ENCODE peak calls at places on chromosome 6, in six cellular contexts. One of them, this sample, is unnamed.
A peak's percentile ranks its signal among the peaks of the same experiment; 100 is the strongest.

GRCh38 chr6:158629376-158630221 is 14.9 kb downstream of the DYNLT1 start:
- DNase-seq in GOT3: no peak
- DNase-seq in MM.1S: no peak
- DNase-seq in substantia nigra: no peak
- DNase-seq in choroid plexus epithelial cell: no peak
- DNase-seq in tibial artery: peak; percentile 64
- DNase-seq in this sample: no peak

GRCh38 chr6:4208158-4208557 is 72.8 kb upstream of the ECI2 start:
- DNase-seq in GOT3: no peak
- DNase-seq in MM.1S: no peak
- DNase-seq in substantia nigra: no peak
- DNase-seq in choroid plexus epithelial cell: no peak
- DNase-seq in tibial artery: no peak
- DNase-seq in this sample: no peak

GRCh38 chr6:141301779-141302178 is 830.9 kb upstream of the GJE1 start:
- DNase-seq in GOT3: no peak
- DNase-seq in MM.1S: no peak
- DNase-seq in substantia nigra: no peak
- DNase-seq in choroid plexus epithelial cell: peak; percentile 71
- DNase-seq in tibial artery: no peak
- DNase-seq in this sample: no peak

GRCh38 chr6:16146527-16146955 is 17.7 kb downstream of the MYLIP start:
- DNase-seq in GOT3: no peak
- DNase-seq in MM.1S: no peak
- DNase-seq in substantia nigra: no peak
- DNase-seq in choroid plexus epithelial cell: peak; percentile 58
- DNase-seq in tibial artery: no peak
- DNase-seq in this sample: no peak

GRCh38 chr6:69796081-69796626 is 656 bp downstream of the LMBRD1 start:
- DNase-seq in GOT3: no peak
- DNase-seq in MM.1S: peak; percentile 81
- DNase-seq in substantia nigra: no peak
- DNase-seq in choroid plexus epithelial cell: peak; percentile 66
- DNase-seq in tibial artery: no peak
- DNase-seq in this sample: no peak

GRCh38 chr6:49676671-49677281 is 36.6 kb downstream of the CRISP2 start:
- DNase-seq in GOT3: no peak
- DNase-seq in MM.1S: no peak
- DNase-seq in substantia nigra: no peak
- DNase-seq in choroid plexus epithelial cell: peak; percentile 21
- DNase-seq in tibial artery: no peak
- DNase-seq in this sample: no peak

GRCh38 chr6:1094306-1094705 is 217.6 kb upstream of the FOXQ1 start:
- DNase-seq in GOT3: no peak
- DNase-seq in MM.1S: no peak
- DNase-seq in substantia nigra: no peak
- DNase-seq in choroid plexus epithelial cell: peak; percentile 82
- DNase-seq in tibial artery: no peak
- DNase-seq in this sample: no peak

GRCh38 chr6:26215200-26216014 is 128.2 kb downstream of the HFE start:
- DNase-seq in GOT3: no peak
- DNase-seq in MM.1S: peak; percentile 71
- DNase-seq in substantia nigra: no peak
- DNase-seq in choroid plexus epithelial cell: peak; percentile 28
- DNase-seq in tibial artery: no peak
- DNase-seq in this sample: no peak

GRCh38 chr6:94835264-94835663 is 742.1 kb upstream of the MANEA start:
- DNase-seq in GOT3: no peak
- DNase-seq in MM.1S: no peak
- DNase-seq in substantia nigra: no peak
- DNase-seq in choroid plexus epithelial cell: no peak
- DNase-seq in tibial artery: no peak
- DNase-seq in this sample: no peak

GRCh38 chr6:99745651-99746050 is 139.0 kb downstream of the PRDM13 start:
- DNase-seq in GOT3: no peak
- DNase-seq in MM.1S: no peak
- DNase-seq in substantia nigra: no peak
- DNase-seq in choroid plexus epithelial cell: peak; percentile 37
- DNase-seq in tibial artery: no peak
- DNase-seq in this sample: no peak

GRCh38 chr6:125267806-125268523 is 33.8 kb downstream of the HDDC2 start:
- DNase-seq in GOT3: no peak
- DNase-seq in MM.1S: no peak
- DNase-seq in substantia nigra: no peak
- DNase-seq in choroid plexus epithelial cell: peak; percentile 51
- DNase-seq in tibial artery: no peak
- DNase-seq in this sample: no peak

GRCh38 chr6:29834564-29835436 is 7.2 kb downstream of the HLA-G start:
- DNase-seq in GOT3: no peak
- DNase-seq in MM.1S: no peak
- DNase-seq in substantia nigra: no peak
- DNase-seq in choroid plexus epithelial cell: peak; percentile 19
- DNase-seq in tibial artery: no peak
- DNase-seq in this sample: no peak

GRCh38 chr6:136067731-136068341 is 182.3 kb downstream of the MTFR2 start:
- DNase-seq in GOT3: no peak
- DNase-seq in MM.1S: no peak
- DNase-seq in substantia nigra: no peak
- DNase-seq in choroid plexus epithelial cell: peak; percentile 77
- DNase-seq in tibial artery: no peak
- DNase-seq in this sample: no peak

GRCh38 chr6:87922947-87923330 is 124.7 kb upstream of the SPACA1 start:
- DNase-seq in GOT3: no peak
- DNase-seq in MM.1S: peak; percentile 37
- DNase-seq in substantia nigra: no peak
- DNase-seq in choroid plexus epithelial cell: no peak
- DNase-seq in tibial artery: no peak
- DNase-seq in this sample: no peak

GRCh38 chr6:80003841-80004198 is 629 bp upstream of the TTK start:
- DNase-seq in GOT3: no peak
- DNase-seq in MM.1S: no peak
- DNase-seq in substantia nigra: no peak
- DNase-seq in choroid plexus epithelial cell: no peak
- DNase-seq in tibial artery: no peak
- DNase-seq in this sample: no peak

GRCh38 chr6:31122803-31123706 is 2.8 kb upstream of the CDSN start:
- DNase-seq in GOT3: no peak
- DNase-seq in MM.1S: no peak
- DNase-seq in substantia nigra: peak; percentile 50
- DNase-seq in choroid plexus epithelial cell: peak; percentile 90
- DNase-seq in tibial artery: peak; percentile 92
- DNase-seq in this sample: peak; percentile 69

GRCh38 chr6:81241717-81242116 is 510.8 kb downstream of the TENT5A start:
- DNase-seq in GOT3: no peak
- DNase-seq in MM.1S: peak; percentile 22
- DNase-seq in substantia nigra: no peak
- DNase-seq in choroid plexus epithelial cell: peak; percentile 83
- DNase-seq in tibial artery: no peak
- DNase-seq in this sample: no peak

GRCh38 chr6:160678744-160679401 is 14.8 kb upstream of the LPA start:
- DNase-seq in GOT3: no peak
- DNase-seq in MM.1S: no peak
- DNase-seq in substantia nigra: no peak
- DNase-seq in choroid plexus epithelial cell: no peak
- DNase-seq in tibial artery: no peak
- DNase-seq in this sample: no peak

GRCh38 chr6:26103141-26103769 is 16.0 kb downstream of the HFE start:
- DNase-seq in GOT3: no peak
- DNase-seq in MM.1S: no peak
- DNase-seq in substantia nigra: no peak
- DNase-seq in choroid plexus epithelial cell: peak; percentile 64
- DNase-seq in tibial artery: no peak
- DNase-seq in this sample: no peak

GRCh38 chr6:109609737-109610136 is 81.3 kb downstream of the AK9 start:
- DNase-seq in GOT3: no peak
- DNase-seq in MM.1S: no peak
- DNase-seq in substantia nigra: no peak
- DNase-seq in choroid plexus epithelial cell: no peak
- DNase-seq in tibial artery: no peak
- DNase-seq in this sample: no peak

GRCh38 chr6:8108031-8108660 is 5.8 kb upstream of the EEF1E1 start:
- DNase-seq in GOT3: no peak
- DNase-seq in MM.1S: no peak
- DNase-seq in substantia nigra: peak; percentile 2
- DNase-seq in choroid plexus epithelial cell: peak; percentile 98
- DNase-seq in tibial artery: no peak
- DNase-seq in this sample: peak; percentile 51

GRCh38 chr6:40536442-40536841 is 50.7 kb downstream of the LRFN2 start:
- DNase-seq in GOT3: no peak
- DNase-seq in MM.1S: no peak
- DNase-seq in substantia nigra: no peak
- DNase-seq in choroid plexus epithelial cell: peak; percentile 8
- DNase-seq in tibial artery: no peak
- DNase-seq in this sample: no peak

GRCh38 chr6:43867246-43867645 is 97.2 kb downstream of the VEGFA start:
- DNase-seq in GOT3: no peak
- DNase-seq in MM.1S: no peak
- DNase-seq in substantia nigra: no peak
- DNase-seq in choroid plexus epithelial cell: no peak
- DNase-seq in tibial artery: no peak
- DNase-seq in this sample: no peak

GRCh38 chr6:130050230-130050629 is 31.8 kb downstream of the L3MBTL3 start:
- DNase-seq in GOT3: no peak
- DNase-seq in MM.1S: no peak
- DNase-seq in substantia nigra: no peak
- DNase-seq in choroid plexus epithelial cell: peak; percentile 59
- DNase-seq in tibial artery: no peak
- DNase-seq in this sample: peak; percentile 59

GRCh38 chr6:74137910-74138309 is 441.9 kb downstream of the CD109 start:
- DNase-seq in GOT3: no peak
- DNase-seq in MM.1S: no peak
- DNase-seq in substantia nigra: no peak
- DNase-seq in choroid plexus epithelial cell: peak; percentile 87
- DNase-seq in tibial artery: no peak
- DNase-seq in this sample: peak; percentile 74

GRCh38 chr6:161186173-161186769 is 87.6 kb downstream of the AGPAT4 start:
- DNase-seq in GOT3: no peak
- DNase-seq in MM.1S: no peak
- DNase-seq in substantia nigra: peak; percentile 50
- DNase-seq in choroid plexus epithelial cell: peak; percentile 78
- DNase-seq in tibial artery: peak; percentile 70
- DNase-seq in this sample: peak; percentile 78

GRCh38 chr6:144278659-144279314 is 6.3 kb upstream of the UTRN start:
- DNase-seq in GOT3: no peak
- DNase-seq in MM.1S: no peak
- DNase-seq in substantia nigra: no peak
- DNase-seq in choroid plexus epithelial cell: no peak
- DNase-seq in tibial artery: no peak
- DNase-seq in this sample: no peak

GRCh38 chr6:56595490-56596122 is 47.1 kb downstream of the DST start:
- DNase-seq in GOT3: no peak
- DNase-seq in MM.1S: peak; percentile 72
- DNase-seq in substantia nigra: peak; percentile 19
- DNase-seq in choroid plexus epithelial cell: peak; percentile 58
- DNase-seq in tibial artery: no peak
- DNase-seq in this sample: no peak

GRCh38 chr6:155171109-155171746 is 92.6 kb upstream of the CLDN20 start:
- DNase-seq in GOT3: peak; percentile 20
- DNase-seq in MM.1S: no peak
- DNase-seq in substantia nigra: peak; percentile 77
- DNase-seq in choroid plexus epithelial cell: peak; percentile 92
- DNase-seq in tibial artery: peak; percentile 71
- DNase-seq in this sample: peak; percentile 85

GRCh38 chr6:6002005-6002808 is 4.5 kb downstream of the NRN1 start:
- DNase-seq in GOT3: no peak
- DNase-seq in MM.1S: no peak
- DNase-seq in substantia nigra: no peak
- DNase-seq in choroid plexus epithelial cell: no peak
- DNase-seq in tibial artery: no peak
- DNase-seq in this sample: no peak

GRCh38 chr6:150667977-150668716 is 68.5 kb downstream of the PLEKHG1 start:
- DNase-seq in GOT3: no peak
- DNase-seq in MM.1S: peak; percentile 25
- DNase-seq in substantia nigra: peak; percentile 65
- DNase-seq in choroid plexus epithelial cell: peak; percentile 97
- DNase-seq in tibial artery: peak; percentile 93
- DNase-seq in this sample: peak; percentile 59

GRCh38 chr6:108014040-108014439 is 56.0 kb upstream of the SEC63 start:
- DNase-seq in GOT3: no peak
- DNase-seq in MM.1S: peak; percentile 24
- DNase-seq in substantia nigra: no peak
- DNase-seq in choroid plexus epithelial cell: peak; percentile 12
- DNase-seq in tibial artery: no peak
- DNase-seq in this sample: no peak

GRCh38 chr6:16749516-16750485 is 11.5 kb downstream of the ATXN1 start:
- DNase-seq in GOT3: no peak
- DNase-seq in MM.1S: no peak
- DNase-seq in substantia nigra: no peak
- DNase-seq in choroid plexus epithelial cell: no peak
- DNase-seq in tibial artery: no peak
- DNase-seq in this sample: no peak

GRCh38 chr6:16731503-16732018 is 29.7 kb downstream of the ATXN1 start:
- DNase-seq in GOT3: no peak
- DNase-seq in MM.1S: peak; percentile 74
- DNase-seq in substantia nigra: no peak
- DNase-seq in choroid plexus epithelial cell: no peak
- DNase-seq in tibial artery: no peak
- DNase-seq in this sample: no peak

GRCh38 chr6:40922281-40922680 is 116.7 kb downstream of the UNC5CL start:
- DNase-seq in GOT3: no peak
- DNase-seq in MM.1S: no peak
- DNase-seq in substantia nigra: no peak
- DNase-seq in choroid plexus epithelial cell: peak; percentile 19
- DNase-seq in tibial artery: no peak
- DNase-seq in this sample: peak; percentile 29

GRCh38 chr6:85113934-85114582 is 335.8 kb upstream of the NT5E start:
- DNase-seq in GOT3: no peak
- DNase-seq in MM.1S: no peak
- DNase-seq in substantia nigra: no peak
- DNase-seq in choroid plexus epithelial cell: peak; percentile 19
- DNase-seq in tibial artery: no peak
- DNase-seq in this sample: no peak

GRCh38 chr6:84399003-84399402 is 171.6 kb upstream of the CEP162 start:
- DNase-seq in GOT3: no peak
- DNase-seq in MM.1S: no peak
- DNase-seq in substantia nigra: no peak
- DNase-seq in choroid plexus epithelial cell: no peak
- DNase-seq in tibial artery: no peak
- DNase-seq in this sample: no peak

GRCh38 chr6:17431581-17431980 is 38.2 kb downstream of the CAP2 start:
- DNase-seq in GOT3: no peak
- DNase-seq in MM.1S: no peak
- DNase-seq in substantia nigra: no peak
- DNase-seq in choroid plexus epithelial cell: peak; percentile 35
- DNase-seq in tibial artery: no peak
- DNase-seq in this sample: peak; percentile 17